ENCODE peak calls at places on chromosomes 1 and 21, in four cellular contexts. One of them, this sample, is unnamed.

GRCh38 chr1:27391511-27392095 is 819 bp upstream of the GPR3 start:
- DNase-seq in Panc1: no peak
- DNase-seq in ovary: peak; percentile 56
- DNase-seq in psoas muscle: no peak
- DNase-seq in this sample: peak; percentile 72

GRCh38 chr21:21682172-21682571 is 684.0 kb downstream of the NCAM2 start:
- DNase-seq in ovary: no peak
- DNase-seq in Panc1: no peak
- DNase-seq in psoas muscle: no peak
- DNase-seq in this sample: no peak

GRCh38 chr1:61741682-61742619 is at the start of gene PATJ:
- DNase-seq in ovary: peak; percentile 81
- DNase-seq in Panc1: no peak
- DNase-seq in psoas muscle: peak; percentile 73
- DNase-seq in this sample: peak; percentile 56

GRCh38 chr21:34668803-34669148 is at the start of gene CLIC6:
- DNase-seq in psoas muscle: no peak
- DNase-seq in Panc1: no peak
- DNase-seq in ovary: no peak
- DNase-seq in this sample: no peak

GRCh38 chr1:33902486-33903209 is 38.8 kb downstream of the HMGB4 start:
- DNase-seq in ovary: no peak
- DNase-seq in psoas muscle: no peak
- DNase-seq in Panc1: no peak
- DNase-seq in this sample: no peak

GRCh38 chr1:8456306-8456912 is 138.5 kb downstream of the SLC45A1 start:
- DNase-seq in psoas muscle: no peak
- DNase-seq in ovary: no peak
- DNase-seq in Panc1: no peak
- DNase-seq in this sample: no peak

GRCh38 chr1:175193339-175193950 is 869 bp upstream of the KIAA0040 start:
- DNase-seq in Panc1: no peak
- DNase-seq in psoas muscle: no peak
- DNase-seq in ovary: no peak
- DNase-seq in this sample: no peak

GRCh38 chr1:67053535-67053784 is 488 bp downstream of the SLC35D1 start:
- DNase-seq in ovary: peak; percentile 72
- DNase-seq in Panc1: no peak
- DNase-seq in psoas muscle: peak; percentile 76
- DNase-seq in this sample: peak; percentile 70

GRCh38 chr1:119714583-119714982 is 2.8 kb downstream of the PHGDH start:
- DNase-seq in Panc1: no peak
- DNase-seq in psoas muscle: peak; percentile 54
- DNase-seq in ovary: no peak
- DNase-seq in this sample: no peak

GRCh38 chr1:50424940-50425375 is 1.7 kb upstream of the DMRTA2 start:
- DNase-seq in Panc1: no peak
- DNase-seq in ovary: no peak
- DNase-seq in psoas muscle: no peak
- DNase-seq in this sample: no peak

GRCh38 chr1:16009030-16009460 is 5.0 kb downstream of the SRARP start:
- DNase-seq in psoas muscle: peak; percentile 91
- DNase-seq in Panc1: peak; percentile 66
- DNase-seq in ovary: peak; percentile 91
- DNase-seq in this sample: peak; percentile 88

GRCh38 chr1:153928776-153929432 is 6.1 kb upstream of the GATAD2B start:
- DNase-seq in ovary: no peak
- DNase-seq in Panc1: no peak
- DNase-seq in psoas muscle: no peak
- DNase-seq in this sample: peak; percentile 11

GRCh38 chr1:46411601-46412341 is 17.7 kb downstream of the FAAH start:
- DNase-seq in ovary: no peak
- DNase-seq in Panc1: no peak
- DNase-seq in psoas muscle: peak; percentile 56
- DNase-seq in this sample: no peak

GRCh38 chr1:229631148-229631547 is 5.1 kb downstream of the URB2 start:
- DNase-seq in Panc1: no peak
- DNase-seq in ovary: no peak
- DNase-seq in psoas muscle: no peak
- DNase-seq in this sample: no peak

GRCh38 chr21:32682696-32683474 is 44.9 kb downstream of the SYNJ1 start:
- DNase-seq in Panc1: no peak
- DNase-seq in ovary: no peak
- DNase-seq in psoas muscle: no peak
- DNase-seq in this sample: no peak

GRCh38 chr21:38126677-38127271 is 130.0 kb upstream of the KCNJ15 start:
- DNase-seq in Panc1: peak; percentile 36
- DNase-seq in psoas muscle: peak; percentile 62
- DNase-seq in ovary: no peak
- DNase-seq in this sample: no peak

GRCh38 chr1:219058891-219059820 is 114.5 kb upstream of the LYPLAL1 start:
- DNase-seq in psoas muscle: no peak
- DNase-seq in Panc1: no peak
- DNase-seq in ovary: no peak
- DNase-seq in this sample: no peak

GRCh38 chr1:160671603-160672002 is 24.8 kb upstream of the SLAMF1 start:
- DNase-seq in psoas muscle: no peak
- DNase-seq in ovary: no peak
- DNase-seq in Panc1: no peak
- DNase-seq in this sample: no peak

GRCh38 chr21:38144193-38144592 is 112.6 kb upstream of the KCNJ15 start:
- DNase-seq in Panc1: no peak
- DNase-seq in ovary: no peak
- DNase-seq in psoas muscle: no peak
- DNase-seq in this sample: no peak

GRCh38 chr1:114594046-114594445 is 12.6 kb upstream of the BCAS2 start:
- DNase-seq in ovary: no peak
- DNase-seq in psoas muscle: no peak
- DNase-seq in Panc1: no peak
- DNase-seq in this sample: no peak

GRCh38 chr1:151680391-151680790 is 36.2 kb downstream of the CELF3 start:
- DNase-seq in Panc1: no peak
- DNase-seq in psoas muscle: no peak
- DNase-seq in ovary: no peak
- DNase-seq in this sample: no peak

GRCh38 chr1:9251501-9251900 is 16.9 kb downstream of the H6PD start:
- DNase-seq in ovary: no peak
- DNase-seq in Panc1: no peak
- DNase-seq in psoas muscle: peak; percentile 89
- DNase-seq in this sample: no peak

GRCh38 chr1:40977721-40978120 is 1.8 kb upstream of the CTPS1 start:
- DNase-seq in Panc1: no peak
- DNase-seq in psoas muscle: no peak
- DNase-seq in ovary: no peak
- DNase-seq in this sample: no peak

GRCh38 chr1:227891223-227891954 is 56.3 kb downstream of the WNT9A start:
- DNase-seq in Panc1: no peak
- DNase-seq in psoas muscle: peak; percentile 46
- DNase-seq in ovary: peak; percentile 14
- DNase-seq in this sample: peak; percentile 11

GRCh38 chr1:156366378-156366777 is 2.6 kb upstream of the RHBG start:
- DNase-seq in Panc1: no peak
- DNase-seq in psoas muscle: no peak
- DNase-seq in ovary: no peak
- DNase-seq in this sample: no peak
- H3K4me3 ChIP-seq in Panc1: no peak overlapping the region
- H3K4me3 ChIP-seq in psoas muscle: no peak overlapping the region
- H3K4me3 ChIP-seq in ovary: no peak overlapping the region
- H3K4me3 ChIP-seq in this sample: no peak overlapping the region

GRCh38 chr1:155127105-155127671 is 488 bp upstream of the EFNA1 start:
- DNase-seq in ovary: peak; percentile 44
- DNase-seq in Panc1: no peak
- DNase-seq in psoas muscle: peak; percentile 58
- DNase-seq in this sample: peak; percentile 45
- H3K4me1 ChIP-seq in ovary: peaks cover 15% of the 10 kb centered on the region
- H3K4me1 ChIP-seq in Panc1: peaks cover 59% of the 10 kb centered on the region
- H3K4me1 ChIP-seq in psoas muscle: peaks cover 24% of the 10 kb centered on the region
- H3K4me1 ChIP-seq in this sample: no peaks in the 10 kb centered on the region

DNA sequence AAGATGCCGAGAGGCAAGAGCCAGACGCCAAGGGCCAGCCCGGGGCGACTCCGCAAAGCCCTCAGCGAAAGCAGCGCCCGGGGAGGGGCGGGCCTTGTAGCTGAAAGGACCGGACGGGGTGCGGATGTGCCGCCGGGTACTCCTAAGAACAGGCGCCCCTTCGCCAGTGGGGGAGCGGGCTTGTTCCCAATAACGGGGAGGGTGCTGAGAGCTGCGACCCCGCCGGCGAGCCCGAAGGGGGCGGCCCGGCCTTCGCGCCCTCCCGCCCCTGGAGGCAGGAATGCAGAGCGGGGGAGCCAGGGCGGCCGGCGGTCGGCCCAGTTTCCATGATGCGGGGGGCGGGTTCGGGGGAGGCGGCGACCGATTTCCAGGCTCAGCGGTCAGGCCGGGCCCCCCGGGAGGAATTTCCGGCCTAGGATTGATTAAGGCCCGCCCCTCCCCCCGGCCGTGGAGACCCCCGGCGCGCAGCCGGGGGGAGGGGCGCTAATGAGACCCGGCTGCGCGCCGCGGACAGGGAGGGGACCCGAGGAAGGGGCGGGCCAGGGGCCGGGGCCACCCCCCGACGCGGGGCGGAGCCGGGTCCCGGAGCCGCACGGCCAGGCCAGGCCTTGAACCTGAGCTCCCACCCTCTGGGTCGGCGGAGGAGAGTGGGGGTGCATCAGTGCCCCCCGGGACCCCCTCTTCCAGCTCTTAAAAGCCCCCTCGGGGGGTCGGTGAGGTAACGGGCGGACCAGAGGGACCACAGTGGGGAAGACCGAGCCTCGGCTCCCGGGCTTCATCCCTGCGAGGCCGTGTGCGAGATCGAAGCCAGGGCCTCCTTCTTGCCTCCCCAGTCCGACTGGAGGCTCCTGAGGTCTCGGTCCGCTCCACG is 898 bp upstream of the TMEM200B start:
- DNase-seq in psoas muscle: peak; percentile 86
- DNase-seq in Panc1: no peak
- DNase-seq in ovary: peak; percentile 95
- DNase-seq in this sample: peak; percentile 93
- TF ChIP-seq CTCF in psoas muscle: peak; percentile 62
- TF ChIP-seq CTCF in Panc1: no peak
- TF ChIP-seq CTCF in ovary: peak; percentile 100
- TF ChIP-seq CTCF in this sample: peak; percentile 97

GRCh38 chr1:22709227-22709626 is 1.4 kb upstream of the EPHB2 start:
- DNase-seq in ovary: no peak
- DNase-seq in psoas muscle: no peak
- DNase-seq in Panc1: no peak
- DNase-seq in this sample: no peak

GRCh38 chr1:22711071-22711470 is 432 bp downstream of the EPHB2 start:
- DNase-seq in psoas muscle: no peak
- DNase-seq in ovary: no peak
- DNase-seq in Panc1: no peak
- DNase-seq in this sample: no peak

GRCh38 chr1:22710688-22711024 is at the start of gene EPHB2:
- DNase-seq in psoas muscle: no peak
- DNase-seq in Panc1: no peak
- DNase-seq in ovary: peak; percentile 71
- DNase-seq in this sample: no peak

GRCh38 chr1:22708777-22709176 is 1.9 kb upstream of the EPHB2 start:
- DNase-seq in ovary: no peak
- DNase-seq in Panc1: no peak
- DNase-seq in psoas muscle: no peak
- DNase-seq in this sample: no peak

DNA sequence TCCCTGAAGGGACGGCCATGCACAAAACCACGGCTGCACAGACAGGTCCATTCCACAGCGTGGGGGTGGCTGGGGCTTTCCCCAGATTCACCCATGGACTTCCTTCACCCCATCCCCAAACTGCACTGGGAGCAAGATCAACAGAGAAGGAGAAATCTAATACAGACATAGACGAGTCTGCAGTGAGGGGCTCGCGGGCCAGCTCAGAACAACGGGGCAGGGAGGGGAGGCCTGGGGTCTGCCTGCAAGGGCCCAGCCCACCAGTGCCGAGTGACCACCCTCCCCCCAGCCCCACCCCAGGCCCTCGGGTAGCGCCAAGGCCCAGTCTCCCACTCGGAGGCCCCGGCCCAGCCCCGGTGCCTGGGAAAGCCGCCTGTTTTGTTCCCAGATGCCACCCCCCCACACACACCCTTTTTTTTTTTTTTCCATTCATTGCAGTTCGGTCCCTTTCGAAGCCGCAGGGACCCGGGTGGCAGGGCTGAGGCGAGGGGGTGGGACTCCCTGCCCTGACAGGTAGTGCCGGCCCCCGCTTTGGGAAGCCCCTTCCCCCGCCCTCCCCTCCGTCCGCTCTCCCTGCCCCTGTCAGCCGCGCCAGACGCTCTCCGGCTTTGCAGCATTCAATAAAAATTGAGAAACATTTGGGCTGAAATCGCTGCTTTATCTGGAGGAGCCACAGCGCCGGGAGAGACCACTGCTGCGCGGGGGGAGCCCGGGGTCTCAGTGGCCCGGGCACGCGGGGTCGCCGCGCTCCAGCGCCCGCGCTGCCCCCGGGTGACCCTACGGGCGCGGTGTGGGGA is 550 bp upstream of the EPHB2 start:
- DNase-seq in ovary: peak; percentile 84
- DNase-seq in Panc1: no peak
- DNase-seq in psoas muscle: peak; percentile 81
- DNase-seq in this sample: peak; percentile 50
- H3K4me3 ChIP-seq in ovary: peak overlapping the region; percentile 33
- H3K4me3 ChIP-seq in Panc1: peak overlapping the region; percentile 47
- H3K4me3 ChIP-seq in psoas muscle: peak overlapping the region; percentile 48
- H3K4me3 ChIP-seq in this sample: peak overlapping the region; percentile 11

GRCh38 chr1:221102206-221102605 is 223.0 kb downstream of the HLX start:
- DNase-seq in psoas muscle: no peak
- DNase-seq in Panc1: no peak
- DNase-seq in ovary: no peak
- DNase-seq in this sample: no peak

GRCh38 chr1:221098462-221099406 is 219.5 kb downstream of the HLX start:
- DNase-seq in Panc1: no peak
- DNase-seq in psoas muscle: no peak
- DNase-seq in ovary: no peak
- DNase-seq in this sample: no peak

GRCh38 chr1:221099747-221100146 is 220.5 kb downstream of the HLX start:
- DNase-seq in psoas muscle: no peak
- DNase-seq in Panc1: no peak
- DNase-seq in ovary: no peak
- DNase-seq in this sample: no peak

GRCh38 chr1:221101792-221102191 is 222.5 kb downstream of the HLX start:
- DNase-seq in psoas muscle: no peak
- DNase-seq in ovary: no peak
- DNase-seq in Panc1: no peak
- DNase-seq in this sample: no peak

GRCh38 chr1:221100196-221100950 is 221.1 kb downstream of the HLX start:
- DNase-seq in Panc1: no peak
- DNase-seq in ovary: no peak
- DNase-seq in psoas muscle: no peak
- DNase-seq in this sample: no peak
- H3K4me1 ChIP-seq in Panc1: no peaks in the 10 kb centered on the region
- H3K4me1 ChIP-seq in ovary: no peaks in the 10 kb centered on the region
- H3K4me1 ChIP-seq in psoas muscle: no peaks in the 10 kb centered on the region
- H3K4me1 ChIP-seq in this sample: no peaks in the 10 kb centered on the region

GRCh38 chr1:19648689-19649088 is 4.6 kb downstream of the NBL1 start:
- DNase-seq in ovary: peak; percentile 63
- DNase-seq in Panc1: no peak
- DNase-seq in psoas muscle: no peak
- DNase-seq in this sample: peak; percentile 58
- TF ChIP-seq CTCF in ovary: peak; percentile 19
- TF ChIP-seq CTCF in Panc1: peak; percentile 68
- TF ChIP-seq CTCF in psoas muscle: no peak
- TF ChIP-seq CTCF in this sample: peak; percentile 25

This sample was measured in uterus.